ENCODE peak calls at places on chromosomes 12 and 14, in ten cellular contexts. A is tibial artery, N is K562, T is NB4, M is choroid plexus epithelial cell, U is glutamatergic neuron, C is IMR-90, I is fibroblast of mammary gland, B is ovary, W is AG10803. Q is an unnamed sample.

GRCh38 chr14:102363182-102363952 is 626 bp downstream of the TECPR2 start:
- DNase-seq in A (peak), N (peak), T (peak), M (peak), U (no peak), C (peak), I (peak), B (no peak), W (peak), Q (peak)

GRCh38 chr12:121830134-121830533 is 26.3 kb downstream of the SETD1B start:
- DNase-seq in A (no peak), N (no peak), T (no peak), M (no peak), U (no peak), C (no peak), I (no peak), B (no peak), W (no peak), Q (no peak)

GRCh38 chr12:131105736-131106356 is 152.1 kb downstream of the ADGRD1 start:
- DNase-seq in A (peak), N (no peak), T (peak), M (no peak), U (peak), C (no peak), I (no peak), B (no peak), W (no peak), Q (no peak)

GRCh38 chr12:49537709-49538601 is 875 bp upstream of the KCNH3 start:
- DNase-seq in A (no peak), N (peak), T (peak), M (no peak), U (peak), C (no peak), I (no peak), B (no peak), W (no peak), Q (no peak)

GRCh38 chr14:72608391-72609204 is 285.3 kb downstream of the DPF3 start:
- DNase-seq in A (no peak), N (peak), T (peak), M (peak), U (no peak), C (peak), I (peak), B (no peak), W (peak), Q (no peak)

GRCh38 chr14:86574026-86574777 is 1044.3 kb downstream of the FLRT2 start:
- DNase-seq in A (no peak), N (no peak), T (no peak), M (peak), U (no peak), C (peak), I (peak), B (no peak), W (peak), Q (no peak)

GRCh38 chr14:96409701-96410100 is 17.8 kb downstream of the AK7 start:
- DNase-seq in A (no peak), N (no peak), T (no peak), M (no peak), U (no peak), C (no peak), I (peak), B (no peak), W (no peak), Q (no peak)

GRCh38 chr14:24072436-24072835 is 1.1 kb downstream of the CPNE6 start:
- DNase-seq in A (no peak), N (no peak), T (no peak), M (no peak), U (no peak), C (no peak), I (no peak), B (no peak), W (no peak), Q (no peak)

GRCh38 chr12:17342381-17342961 is 736.5 kb upstream of the LMO3 start:
- DNase-seq in A (no peak), N (no peak), T (no peak), M (no peak), U (no peak), C (no peak), I (no peak), B (no peak), W (no peak), Q (no peak)

GRCh38 chr14:104109121-104109541 is 23.6 kb downstream of the ASPG start:
- DNase-seq in A (no peak), N (no peak), T (no peak), M (no peak), U (peak), C (no peak), I (no peak), B (peak), W (no peak), Q (no peak)

GRCh38 chr14:104106471-104106991 is 21.0 kb downstream of the ASPG start:
- DNase-seq in A (no peak), N (no peak), T (no peak), M (no peak), U (peak), C (no peak), I (no peak), B (peak), W (no peak), Q (no peak)

GRCh38 chr14:104107101-104107581 is 21.6 kb downstream of the ASPG start:
- DNase-seq in A (no peak), N (no peak), T (no peak), M (no peak), U (peak), C (no peak), I (no peak), B (no peak), W (no peak), Q (no peak)

GRCh38 chr14:104108570-104109060 is 23.1 kb downstream of the ASPG start:
- DNase-seq in A (no peak), N (no peak), T (no peak), M (no peak), U (peak), C (no peak), I (no peak), B (peak), W (no peak), Q (no peak)

DNA sequence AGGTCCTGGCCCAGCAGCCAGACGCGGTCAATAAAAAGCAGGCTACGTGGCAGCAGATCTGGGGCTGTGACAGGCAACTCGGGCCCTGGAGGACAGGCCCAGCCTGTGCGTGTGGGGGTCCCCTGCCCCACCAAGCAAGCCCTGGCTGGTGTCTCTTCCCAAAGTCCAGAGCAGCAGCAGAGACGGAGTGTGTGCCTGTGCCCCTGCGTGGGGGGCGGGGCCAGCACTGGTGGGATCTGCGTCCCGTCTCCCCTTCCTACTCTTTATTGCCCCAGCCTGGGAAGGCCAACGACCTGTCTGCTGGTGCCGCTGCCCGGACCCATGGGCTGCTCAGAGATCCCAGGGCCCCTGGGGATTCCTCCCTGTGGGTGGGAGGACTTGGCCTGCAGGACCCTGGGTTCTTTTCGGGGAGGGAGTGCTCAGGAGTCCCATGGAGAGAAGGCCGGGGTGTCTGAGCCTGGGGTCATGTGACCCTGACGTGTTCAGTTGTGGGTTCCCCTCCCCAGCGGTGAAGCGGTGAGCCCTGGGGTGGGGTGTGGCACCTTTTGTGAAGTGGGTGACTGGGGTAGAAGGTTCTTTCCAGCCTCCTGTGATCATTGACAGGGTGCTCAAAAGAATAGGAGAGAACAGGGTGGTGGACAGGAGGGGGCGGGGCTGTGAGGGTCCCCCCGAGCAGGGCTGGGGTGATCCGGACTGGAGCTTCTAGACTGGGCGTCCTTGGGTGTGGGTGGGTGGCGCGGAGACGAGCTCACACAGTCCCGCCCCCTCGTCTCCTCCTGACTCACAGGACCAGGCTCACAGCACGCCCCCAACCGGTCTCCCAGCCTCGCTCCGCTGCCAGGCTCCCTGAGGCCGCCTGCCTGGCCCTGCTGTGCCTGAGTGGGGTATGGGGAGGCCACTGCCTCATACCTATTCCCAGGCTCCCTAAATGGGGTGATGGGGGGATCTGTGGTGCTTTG is 22.4 kb downstream of the ASPG start:
- DNase-seq in A (no peak), N (peak), T (no peak), M (no peak), U (peak), C (no peak), I (peak), B (peak), W (no peak), Q (no peak)
- TF ChIP-seq CTCF in A (no peak), N (no peak), T (no peak), M (no peak), U (no peak), C (no peak), I (no peak), B (no peak), W (no peak), Q (no peak)

GRCh38 chr12:97151481-97151880 is 244.4 kb downstream of the NEDD1 start:
- DNase-seq in A (no peak), N (no peak), T (no peak), M (no peak), U (no peak), C (no peak), I (no peak), B (no peak), W (no peak), Q (no peak)

GRCh38 chr12:97148941-97149559 is 242.0 kb downstream of the NEDD1 start:
- DNase-seq in A (no peak), N (peak), T (peak), M (peak), U (peak), C (peak), I (peak), B (peak), W (peak), Q (peak)
- TF ChIP-seq CTCF in A (peak), N (peak), T (peak), M (peak), U (peak), C (peak), I (peak), B (no peak), W (peak), Q (peak)

DNA sequence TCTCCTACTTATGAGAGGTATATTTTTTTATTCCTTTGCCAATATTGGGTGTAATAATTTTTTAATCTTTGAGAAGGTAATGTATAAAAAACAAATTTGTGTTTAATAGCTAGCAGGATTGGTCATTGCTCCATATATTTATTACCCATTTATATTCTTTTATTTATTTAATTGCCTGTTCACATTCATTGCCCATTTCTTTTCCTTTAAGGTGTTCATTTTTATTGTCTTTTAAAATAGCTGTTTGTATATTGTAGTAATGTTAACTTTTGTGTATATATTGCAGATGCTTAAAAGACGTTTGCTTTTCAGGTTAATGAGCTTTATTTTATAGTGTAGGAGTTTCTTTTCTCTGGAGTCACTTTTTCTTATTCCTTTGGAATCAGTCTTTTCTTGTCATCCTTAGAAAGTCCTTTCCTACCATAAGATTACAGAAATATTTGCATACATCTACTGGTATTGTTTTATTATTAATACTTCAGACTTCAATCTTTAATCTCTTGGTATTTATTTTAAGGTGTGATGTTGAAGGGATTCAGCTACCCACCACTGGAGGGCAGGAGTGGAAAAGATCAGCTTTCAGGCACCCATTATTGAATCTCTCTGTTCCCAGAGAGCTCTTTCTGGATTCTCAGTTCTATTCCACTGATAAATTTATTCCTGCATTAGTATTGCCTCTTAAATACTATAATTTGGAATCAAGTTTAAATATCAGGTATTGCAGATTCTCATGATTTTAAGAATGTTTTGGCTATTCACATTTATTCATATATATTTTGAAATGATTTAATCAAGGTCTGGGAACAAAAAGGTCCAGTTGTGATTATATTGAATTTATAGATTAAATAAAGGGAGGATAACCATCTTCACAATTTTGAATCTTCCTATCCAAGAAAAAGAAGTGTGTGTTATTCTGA is 17.3 kb downstream of the PPM1A start:
- DNase-seq in A (no peak), N (peak), T (peak), M (peak), U (peak), C (no peak), I (peak), B (no peak), W (peak), Q (no peak)
- TF ChIP-seq CTCF in A (no peak), N (no peak), T (peak), M (peak), U (peak), C (peak), I (peak), B (no peak), W (peak), Q (peak)

GRCh38 chr14:26068060-26068459 is 529.8 kb downstream of the NOVA1 start:
- DNase-seq in A (no peak), N (no peak), T (no peak), M (no peak), U (no peak), C (no peak), I (no peak), B (no peak), W (no peak), Q (no peak)
- TF ChIP-seq CTCF in A (no peak), N (no peak), T (no peak), M (no peak), U (no peak), C (no peak), I (no peak), B (no peak), W (no peak), Q (no peak)

DNA sequence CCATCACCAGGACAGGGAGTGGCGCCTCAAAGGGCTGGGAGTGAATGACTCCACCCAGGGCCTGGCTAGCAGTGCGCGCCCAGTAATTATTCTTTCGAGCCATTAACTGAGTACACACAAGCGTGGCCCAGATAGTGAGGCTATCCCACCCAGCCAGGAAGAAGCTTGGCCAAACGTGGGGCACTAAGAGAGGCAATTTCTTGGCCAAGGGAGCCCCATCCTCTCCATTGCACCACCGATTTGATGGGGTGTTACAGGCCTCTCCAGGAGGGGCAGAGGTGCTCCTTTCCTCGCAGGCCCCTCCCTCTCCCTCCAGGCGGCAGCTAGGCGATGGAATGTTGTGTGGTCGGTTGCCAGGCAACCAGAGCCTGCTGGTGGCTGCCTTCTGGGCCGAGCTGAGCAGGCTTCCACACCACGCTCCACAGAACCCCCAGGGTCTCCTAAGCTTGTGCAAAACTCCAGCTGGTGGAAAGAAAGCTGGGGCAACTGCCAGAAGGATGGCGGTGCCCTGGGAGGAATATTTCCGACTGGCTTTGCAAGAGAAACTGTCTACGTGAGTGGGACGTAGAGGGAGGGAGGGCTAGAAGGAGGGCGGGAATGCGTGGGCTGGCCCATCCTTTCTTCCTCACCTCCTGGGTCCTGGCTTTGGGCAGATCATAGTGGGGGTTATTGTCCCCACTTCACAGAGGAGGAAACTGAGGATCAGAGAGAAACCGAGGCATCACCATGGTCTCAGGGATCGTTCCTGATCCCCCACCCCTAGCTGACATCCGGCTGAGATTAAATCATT is at the start of gene CFAP73:
- DNase-seq in A (no peak), N (peak), T (peak), M (peak), U (peak), C (peak), I (peak), B (no peak), W (peak), Q (peak)
- TF ChIP-seq CTCF in A (no peak), N (no peak), T (no peak), M (no peak), U (no peak), C (no peak), I (no peak), B (no peak), W (peak), Q (no peak)

DNA sequence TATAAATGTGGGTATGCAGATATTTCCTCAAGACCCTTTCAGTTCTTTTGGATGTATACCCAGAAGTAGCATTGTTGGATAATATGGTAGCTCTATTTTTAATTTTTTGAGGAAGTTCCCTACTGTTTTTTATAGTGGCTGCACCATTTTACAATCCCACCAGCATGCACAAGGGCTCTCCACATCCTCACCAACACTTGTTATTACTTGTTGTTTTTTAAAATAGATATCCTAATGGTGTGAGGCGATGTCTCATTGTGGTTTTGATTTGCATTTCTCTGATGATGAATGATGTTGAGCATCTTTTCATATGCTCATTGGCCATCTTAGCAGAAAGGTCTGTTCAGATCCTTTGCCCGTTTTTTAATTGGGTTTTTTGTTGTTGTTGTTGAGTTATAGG is 47.1 kb downstream of the DIP2B start:
- DNase-seq in A (no peak), N (no peak), T (peak), M (no peak), U (no peak), C (no peak), I (no peak), B (no peak), W (no peak), Q (no peak)
- TF ChIP-seq CTCF in A (no peak), N (no peak), T (no peak), M (no peak), U (no peak), C (no peak), I (no peak), B (no peak), W (no peak), Q (no peak)

GRCh38 chr14:40252817-40253447 is 820.7 kb upstream of the FBXO33 start:
- DNase-seq in A (no peak), N (no peak), T (no peak), M (no peak), U (no peak), C (no peak), I (no peak), B (no peak), W (no peak), Q (no peak)
- TF ChIP-seq CTCF in A (no peak), N (no peak), T (no peak), M (no peak), U (no peak), C (no peak), I (no peak), B (no peak), W (no peak), Q (no peak)

Q was measured in neural crest cell.